ENCODE peak calls at places on chromosomes 7 and 10, in six cellular contexts. S is H1, W is K562, F is SK-N-SH, X is HepG2, I is GM12878. C is an unnamed sample.

GRCh38 chr7:45921699-45922519 is 837 bp upstream of the IGFBP3 start:
- DNase-seq in S (peak; percentile 63), I (no peak), X (peak; percentile 34), F (peak; percentile 73), W (peak; percentile 33), C (no peak)

GRCh38 chr10:9188022-9188810 is 1133.7 kb downstream of the GATA3 start:
- DNase-seq in S (no peak), F (no peak), X (no peak), W (no peak), I (no peak), C (no peak)

GRCh38 chr10:83166344-83166743 is 973.0 kb upstream of the GHITM start:
- DNase-seq in F (peak; percentile 27), S (peak; percentile 70), W (no peak), X (no peak), I (no peak), C (no peak)

GRCh38 chr7:1112109-1112508 is 24.2 kb downstream of the GPER1 start:
- DNase-seq in F (no peak), W (no peak), X (no peak), S (no peak), I (no peak), C (no peak)

GRCh38 chr10:52454476-52454875 is 140.4 kb downstream of the DKK1 start:
- DNase-seq in X (no peak), F (no peak), W (no peak), S (no peak), I (no peak), C (no peak)

GRCh38 chr7:2510909-2511768 is 8.4 kb upstream of the LFNG start:
- DNase-seq in F (no peak), W (no peak), I (no peak), S (no peak), X (peak; percentile 56), C (peak; percentile 74)

GRCh38 chr7:135326636-135327280 is 93.1 kb downstream of the STRA8 start:
- DNase-seq in X (no peak), I (no peak), S (no peak), F (no peak), W (no peak), C (no peak)

GRCh38 chr10:112562803-112563663 is 116.0 kb downstream of the VTI1A start:
- DNase-seq in S (no peak), W (no peak), F (no peak), I (no peak), X (peak; percentile 97), C (no peak)

GRCh38 chr7:146510088-146510680 is 393.6 kb downstream of the CNTNAP2 start:
- DNase-seq in I (no peak), S (no peak), X (no peak), F (no peak), W (no peak), C (peak; percentile 3)

GRCh38 chr7:7157887-7158271 is 24.5 kb upstream of the C1GALT1 start:
- DNase-seq in W (no peak), I (no peak), F (no peak), S (no peak), X (no peak), C (no peak)

GRCh38 chr10:79331709-79332108 is 15.6 kb upstream of the PPIF start:
- DNase-seq in X (no peak), S (no peak), F (no peak), I (peak; percentile 81), W (no peak), C (no peak)

GRCh38 chr10:59970396-59971368 is 64.3 kb upstream of the CCDC6 start:
- DNase-seq in I (no peak), S (no peak), X (no peak), F (no peak), W (no peak), C (no peak)

GRCh38 chr7:2666588-2667250 is 21.3 kb upstream of the AMZ1 start:
- DNase-seq in X (no peak), S (no peak), W (no peak), I (no peak), F (no peak), C (no peak)

GRCh38 chr10:35765039-35765662 is 123.1 kb upstream of the FZD8 start:
- DNase-seq in W (no peak), X (no peak), I (no peak), F (no peak), S (no peak), C (no peak)

GRCh38 chr10:64332551-64332950 is 811.4 kb downstream of the REEP3 start:
- DNase-seq in I (no peak), F (no peak), X (no peak), S (no peak), W (no peak), C (no peak)

GRCh38 chr7:10756981-10757380 is 216.7 kb upstream of the PHF14 start:
- DNase-seq in X (no peak), I (no peak), W (no peak), S (no peak), F (no peak), C (no peak)

GRCh38 chr10:35910234-35910633 is 268.1 kb upstream of the FZD8 start:
- DNase-seq in S (no peak), F (no peak), X (no peak), I (no peak), W (no peak), C (no peak)

GRCh38 chr7:137209151-137209822 is 134.2 kb downstream of the PTN start:
- DNase-seq in I (no peak), F (no peak), X (no peak), W (no peak), S (no peak), C (no peak)

GRCh38 chr7:72281325-72281724 is 130.8 kb downstream of the CALN1 start:
- DNase-seq in F (no peak), S (no peak), W (no peak), I (no peak), X (no peak), C (no peak)

GRCh38 chr10:97673736-97674525 is 13.1 kb downstream of the AVPI1 start:
- DNase-seq in F (no peak), I (no peak), S (no peak), X (no peak), W (no peak), C (peak; percentile 68)

GRCh38 chr10:103232772-103233488 is 12.8 kb upstream of the RPEL1 start:
- DNase-seq in F (no peak), S (no peak), I (no peak), X (peak; percentile 88), W (no peak), C (peak; percentile 40)

GRCh38 chr7:90595801-90596683 is at the start of gene CDK14:
- DNase-seq in F (peak; percentile 96), X (peak; percentile 46), S (no peak), I (no peak), W (peak; percentile 84), C (peak; percentile 94)

GRCh38 chr7:90599038-90599437 is 2.9 kb downstream of the CDK14 start:
- DNase-seq in W (no peak), X (no peak), S (no peak), I (no peak), F (no peak), C (no peak)

GRCh38 chr7:90597527-90597871 is 1.4 kb downstream of the CDK14 start:
- DNase-seq in I (no peak), X (no peak), S (no peak), W (no peak), F (no peak), C (no peak)

GRCh38 chr7:90596745-90597526 is 815 bp downstream of the CDK14 start:
- DNase-seq in F (peak; percentile 82), I (peak; percentile 40), X (no peak), W (no peak), S (no peak), C (peak; percentile 27)

GRCh38 chr7:90597879-90598278 is 1.8 kb downstream of the CDK14 start:
- DNase-seq in W (no peak), F (no peak), X (no peak), I (no peak), S (no peak), C (no peak)
- H3K27me3 ChIP-seq in W (peaks cover 7% of the 10 kb centered on the region), F (no peaks in the 10 kb centered on the region), X (peaks cover 2% of the 10 kb centered on the region), I (no peaks in the 10 kb centered on the region), S (peaks cover 10% of the 10 kb centered on the region), C (no peaks in the 10 kb centered on the region)

DNA sequence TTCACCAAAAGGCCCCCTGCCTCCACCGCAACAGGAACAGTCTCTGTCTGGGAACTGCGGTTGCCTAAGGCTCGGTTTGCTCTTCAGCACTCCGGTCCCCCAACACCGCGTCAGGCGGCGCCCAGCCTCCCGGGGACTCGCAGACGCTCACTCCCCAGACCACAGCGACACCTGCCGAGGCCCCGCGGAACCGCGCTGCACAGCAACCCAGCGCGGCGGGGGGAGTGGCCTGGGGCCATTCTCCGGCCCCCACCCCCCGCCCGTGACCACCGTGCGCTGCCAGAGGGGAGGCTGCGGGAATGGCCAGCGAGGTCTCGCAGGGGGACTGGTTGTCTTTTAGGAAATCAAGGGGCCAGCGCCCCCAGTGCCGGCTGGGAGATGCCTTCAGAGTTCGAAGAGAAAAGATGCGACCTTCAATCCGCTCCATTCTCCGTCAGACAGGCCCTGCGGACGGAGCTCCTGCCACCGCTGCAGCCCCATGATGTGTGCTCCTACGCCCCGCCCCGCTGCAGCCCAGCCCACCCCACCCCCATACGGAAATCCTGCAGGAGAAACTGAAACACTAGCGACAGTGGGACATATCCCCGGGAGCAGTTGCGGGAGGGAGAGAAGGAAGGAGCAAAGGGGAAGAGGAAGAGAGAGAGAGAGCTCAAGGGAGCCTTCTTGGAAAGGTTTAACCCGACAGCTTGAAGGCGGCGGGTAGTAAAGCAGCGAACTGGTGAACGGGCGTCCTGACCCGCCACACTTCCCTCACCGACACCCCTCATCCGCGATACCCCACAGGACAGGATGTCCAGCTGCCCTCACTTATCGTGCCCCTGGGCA is 137.4 kb upstream of the CDCA7L start:
- DNase-seq in X (peak; percentile 38), F (peak; percentile 97), S (peak; percentile 80), I (peak; percentile 35), W (peak; percentile 82), C (peak; percentile 69)
- H3K4me3 ChIP-seq in X (peak overlapping the region; percentile 67), F (peak overlapping the region; percentile 78), S (peak overlapping the region; percentile 61), I (peak overlapping the region; percentile 64), W (peak overlapping the region; percentile 46), C (peak overlapping the region; percentile 59)

GRCh38 chr7:24963218-24963617 is 16.8 kb downstream of the OSBPL3 start:
- DNase-seq in X (no peak), S (no peak), I (peak; percentile 88), W (no peak), F (no peak), C (peak; percentile 84)
- TF ChIP-seq GABPA in X (no peak), S (no peak), I (no peak), W (no peak), F (no peak), C (no peak)

GRCh38 chr10:84825330-84825729 is 496.9 kb downstream of the CCSER2 start:
- DNase-seq in I (no peak), W (no peak), F (peak; percentile 55), X (no peak), S (no peak), C (no peak)
- H3K27me3 ChIP-seq in I (no peaks in the 10 kb centered on the region), W (no peaks in the 10 kb centered on the region), F (no peaks in the 10 kb centered on the region), X (no peaks in the 10 kb centered on the region), S (no peaks in the 10 kb centered on the region), C (no peaks in the 10 kb centered on the region)